ENCODE peak calls at places on chromosomes 7 and 10, in nine cellular contexts. One of them, this sample, is unnamed.

GRCh38 chr7:77442631-77443420 is 26.7 kb upstream of the GSAP start:
- DNase-seq in stromal cell of bone marrow: no peak
- DNase-seq in astrocyte: peak
- DNase-seq in RCC 7860: peak
- DNase-seq in H7: no peak
- DNase-seq in T-helper 2 cell: no peak
- DNase-seq in epithelial cell of esophagus: peak
- DNase-seq in activated naive CD4-positive, alpha-beta T cell: no peak
- DNase-seq in natural killer cell: no peak
- DNase-seq in this sample: no peak

GRCh38 chr7:94190599-94191061 is 186.5 kb upstream of the BET1 start:
- DNase-seq in T-helper 2 cell: no peak
- DNase-seq in natural killer cell: no peak
- DNase-seq in RCC 7860: peak
- DNase-seq in stromal cell of bone marrow: peak
- DNase-seq in epithelial cell of esophagus: peak
- DNase-seq in activated naive CD4-positive, alpha-beta T cell: no peak
- DNase-seq in astrocyte: peak
- DNase-seq in H7: no peak
- DNase-seq in this sample: peak

GRCh38 chr7:20114463-20114862 is 102.7 kb downstream of the MACC1 start:
- DNase-seq in T-helper 2 cell: no peak
- DNase-seq in stromal cell of bone marrow: no peak
- DNase-seq in H7: no peak
- DNase-seq in natural killer cell: no peak
- DNase-seq in RCC 7860: no peak
- DNase-seq in activated naive CD4-positive, alpha-beta T cell: no peak
- DNase-seq in epithelial cell of esophagus: peak
- DNase-seq in astrocyte: no peak
- DNase-seq in this sample: no peak

GRCh38 chr7:106071356-106071998 is 40.6 kb downstream of the SYPL1 start:
- DNase-seq in activated naive CD4-positive, alpha-beta T cell: no peak
- DNase-seq in stromal cell of bone marrow: no peak
- DNase-seq in T-helper 2 cell: no peak
- DNase-seq in natural killer cell: no peak
- DNase-seq in H7: peak
- DNase-seq in epithelial cell of esophagus: peak
- DNase-seq in astrocyte: no peak
- DNase-seq in RCC 7860: no peak
- DNase-seq in this sample: no peak

GRCh38 chr7:50677279-50677996 is 105.3 kb downstream of the GRB10 start:
- DNase-seq in T-helper 2 cell: no peak
- DNase-seq in astrocyte: no peak
- DNase-seq in activated naive CD4-positive, alpha-beta T cell: no peak
- DNase-seq in H7: peak
- DNase-seq in RCC 7860: no peak
- DNase-seq in epithelial cell of esophagus: no peak
- DNase-seq in natural killer cell: no peak
- DNase-seq in stromal cell of bone marrow: no peak
- DNase-seq in this sample: no peak

GRCh38 chr7:73448609-73449008 is 15.0 kb downstream of the FZD9 start:
- DNase-seq in H7: no peak
- DNase-seq in epithelial cell of esophagus: no peak
- DNase-seq in stromal cell of bone marrow: no peak
- DNase-seq in natural killer cell: no peak
- DNase-seq in T-helper 2 cell: no peak
- DNase-seq in astrocyte: no peak
- DNase-seq in RCC 7860: no peak
- DNase-seq in activated naive CD4-positive, alpha-beta T cell: no peak
- DNase-seq in this sample: peak

GRCh38 chr7:142445019-142445686 is 187.3 kb upstream of the PRSS58 start:
- DNase-seq in RCC 7860: no peak
- DNase-seq in stromal cell of bone marrow: no peak
- DNase-seq in astrocyte: no peak
- DNase-seq in H7: peak
- DNase-seq in activated naive CD4-positive, alpha-beta T cell: no peak
- DNase-seq in epithelial cell of esophagus: peak
- DNase-seq in natural killer cell: no peak
- DNase-seq in T-helper 2 cell: no peak
- DNase-seq in this sample: no peak

GRCh38 chr7:5452937-5453540 is 29.4 kb upstream of the TNRC18 start:
- DNase-seq in stromal cell of bone marrow: no peak
- DNase-seq in RCC 7860: no peak
- DNase-seq in activated naive CD4-positive, alpha-beta T cell: no peak
- DNase-seq in astrocyte: peak
- DNase-seq in T-helper 2 cell: no peak
- DNase-seq in epithelial cell of esophagus: no peak
- DNase-seq in H7: peak
- DNase-seq in natural killer cell: no peak
- DNase-seq in this sample: no peak

GRCh38 chr7:29500719-29501118 is 62.9 kb upstream of the PRR15 start:
- DNase-seq in RCC 7860: no peak
- DNase-seq in astrocyte: no peak
- DNase-seq in H7: no peak
- DNase-seq in natural killer cell: no peak
- DNase-seq in stromal cell of bone marrow: no peak
- DNase-seq in activated naive CD4-positive, alpha-beta T cell: no peak
- DNase-seq in epithelial cell of esophagus: no peak
- DNase-seq in T-helper 2 cell: no peak
- DNase-seq in this sample: no peak

GRCh38 chr10:4622374-4622773 is 203.6 kb upstream of the AKR1E2 start:
- DNase-seq in astrocyte: no peak
- DNase-seq in epithelial cell of esophagus: peak
- DNase-seq in stromal cell of bone marrow: no peak
- DNase-seq in H7: no peak
- DNase-seq in T-helper 2 cell: no peak
- DNase-seq in RCC 7860: no peak
- DNase-seq in natural killer cell: no peak
- DNase-seq in activated naive CD4-positive, alpha-beta T cell: no peak
- DNase-seq in this sample: no peak

GRCh38 chr10:96441126-96441905 is 72.4 kb downstream of the TLL2 start:
- DNase-seq in T-helper 2 cell: no peak
- DNase-seq in H7: no peak
- DNase-seq in epithelial cell of esophagus: no peak
- DNase-seq in activated naive CD4-positive, alpha-beta T cell: no peak
- DNase-seq in astrocyte: no peak
- DNase-seq in natural killer cell: no peak
- DNase-seq in RCC 7860: no peak
- DNase-seq in stromal cell of bone marrow: no peak
- DNase-seq in this sample: no peak

GRCh38 chr10:59623823-59624535 is 85.7 kb downstream of the SLC16A9 start:
- DNase-seq in H7: no peak
- DNase-seq in epithelial cell of esophagus: peak
- DNase-seq in astrocyte: no peak
- DNase-seq in natural killer cell: no peak
- DNase-seq in activated naive CD4-positive, alpha-beta T cell: no peak
- DNase-seq in T-helper 2 cell: no peak
- DNase-seq in stromal cell of bone marrow: peak
- DNase-seq in RCC 7860: no peak
- DNase-seq in this sample: no peak

GRCh38 chr10:80443531-80443974 is 10.6 kb upstream of the TSPAN14 start:
- DNase-seq in stromal cell of bone marrow: no peak
- DNase-seq in activated naive CD4-positive, alpha-beta T cell: no peak
- DNase-seq in T-helper 2 cell: no peak
- DNase-seq in natural killer cell: no peak
- DNase-seq in H7: no peak
- DNase-seq in epithelial cell of esophagus: no peak
- DNase-seq in RCC 7860: peak
- DNase-seq in astrocyte: no peak
- DNase-seq in this sample: no peak

GRCh38 chr7:118111347-118111746 is 72.6 kb upstream of the LSM8 start:
- DNase-seq in natural killer cell: no peak
- DNase-seq in astrocyte: no peak
- DNase-seq in stromal cell of bone marrow: no peak
- DNase-seq in H7: no peak
- DNase-seq in RCC 7860: no peak
- DNase-seq in activated naive CD4-positive, alpha-beta T cell: no peak
- DNase-seq in T-helper 2 cell: no peak
- DNase-seq in epithelial cell of esophagus: peak
- DNase-seq in this sample: no peak

GRCh38 chr7:6160191-6160623 is 112.2 kb downstream of the CYTH3 start:
- DNase-seq in stromal cell of bone marrow: peak
- DNase-seq in natural killer cell: no peak
- DNase-seq in RCC 7860: no peak
- DNase-seq in T-helper 2 cell: no peak
- DNase-seq in astrocyte: peak
- DNase-seq in epithelial cell of esophagus: peak
- DNase-seq in activated naive CD4-positive, alpha-beta T cell: no peak
- DNase-seq in H7: peak
- DNase-seq in this sample: peak

GRCh38 chr10:120521880-120522279 is 64.9 kb downstream of the PLPP4 start:
- DNase-seq in astrocyte: no peak
- DNase-seq in RCC 7860: no peak
- DNase-seq in H7: no peak
- DNase-seq in natural killer cell: no peak
- DNase-seq in stromal cell of bone marrow: no peak
- DNase-seq in activated naive CD4-positive, alpha-beta T cell: no peak
- DNase-seq in T-helper 2 cell: no peak
- DNase-seq in epithelial cell of esophagus: no peak
- DNase-seq in this sample: no peak

GRCh38 chr7:24971333-24972165 is 8.4 kb downstream of the OSBPL3 start:
- DNase-seq in T-helper 2 cell: no peak
- DNase-seq in RCC 7860: peak
- DNase-seq in epithelial cell of esophagus: peak
- DNase-seq in activated naive CD4-positive, alpha-beta T cell: no peak
- DNase-seq in natural killer cell: no peak
- DNase-seq in stromal cell of bone marrow: peak
- DNase-seq in astrocyte: peak
- DNase-seq in H7: no peak
- DNase-seq in this sample: peak

GRCh38 chr7:138208864-138209263 is 132.6 kb downstream of the AKR1D1 start:
- DNase-seq in activated naive CD4-positive, alpha-beta T cell: no peak
- DNase-seq in T-helper 2 cell: no peak
- DNase-seq in H7: no peak
- DNase-seq in stromal cell of bone marrow: no peak
- DNase-seq in RCC 7860: no peak
- DNase-seq in natural killer cell: no peak
- DNase-seq in astrocyte: no peak
- DNase-seq in epithelial cell of esophagus: no peak
- DNase-seq in this sample: no peak

GRCh38 chr10:32103721-32104120 is 47.5 kb upstream of the KIF5B start:
- DNase-seq in astrocyte: peak
- DNase-seq in stromal cell of bone marrow: no peak
- DNase-seq in T-helper 2 cell: no peak
- DNase-seq in natural killer cell: no peak
- DNase-seq in activated naive CD4-positive, alpha-beta T cell: no peak
- DNase-seq in epithelial cell of esophagus: no peak
- DNase-seq in H7: no peak
- DNase-seq in RCC 7860: no peak
- DNase-seq in this sample: no peak